ENCODE peak calls at places on chromosomes 3 and 15, in four cellular contexts. L, J, S and B are unnamed samples.
A peak's percentile ranks its signal among the peaks of the same experiment; 100 is the strongest.

GRCh38 chr3:97841956-97842355 is 20.1 kb downstream of the CRYBG3 start:
- DNase-seq in J (no peak), L (no peak), S (no peak), B (no peak)

GRCh38 chr3:126959921-126960603 is 22.9 kb upstream of the PLXNA1 start:
- DNase-seq in L (no peak), S (peak; percentile 73), J (peak; percentile 88), B (no peak)

GRCh38 chr3:52685285-52685704 is 418 bp downstream of the PBRM1 start:
- DNase-seq in J (peak; percentile 55), S (peak; percentile 92), L (peak; percentile 66), B (peak; percentile 64)

GRCh38 chr3:100209948-100210776 is 50.6 kb upstream of the TBC1D23 start:
- DNase-seq in S (no peak), L (no peak), J (no peak), B (no peak)

GRCh38 chr3:150830745-150831144 is 67.8 kb upstream of the SIAH2 start:
- DNase-seq in L (no peak), J (no peak), S (no peak), B (no peak)

GRCh38 chr3:127667119-127667681 is 5.6 kb upstream of the ABTB1 start:
- DNase-seq in L (no peak), S (no peak), J (no peak), B (no peak)

GRCh38 chr3:56189486-56189985 is 278.7 kb downstream of the ERC2 start:
- DNase-seq in S (no peak), J (no peak), L (no peak), B (no peak)

GRCh38 chr3:53803816-53804545 is 42.2 kb downstream of the CHDH start:
- DNase-seq in S (no peak), J (no peak), L (no peak), B (no peak)

GRCh38 chr3:197466586-197467399 is 89.0 kb downstream of the BDH1 start:
- DNase-seq in S (no peak), J (peak; percentile 58), L (no peak), B (no peak)

GRCh38 chr3:118970819-118971218 is 63.8 kb downstream of the IGSF11 start:
- DNase-seq in J (no peak), L (no peak), S (no peak), B (no peak)

GRCh38 chr15:89003865-89004725 is 84.2 kb upstream of the ABHD2 start:
- DNase-seq in L (peak; percentile 25), J (no peak), S (peak; percentile 78), B (no peak)

GRCh38 chr15:41115088-41115651 is 910 bp downstream of the INO80 start:
- DNase-seq in S (peak; percentile 80), L (no peak), J (no peak), B (no peak)

GRCh38 chr3:169323580-169324453 is 339.7 kb downstream of the MECOM start:
- DNase-seq in S (no peak), L (no peak), J (no peak), B (no peak)

GRCh38 chr3:14836049-14836468 is 17.3 kb downstream of the FGD5 start:
- DNase-seq in S (no peak), J (no peak), L (no peak), B (no peak)

GRCh38 chr3:73766599-73767378 is 142.0 kb upstream of the PDZRN3 start:
- DNase-seq in S (peak; percentile 25), J (no peak), L (no peak), B (no peak)

GRCh38 chr3:73765878-73766564 is 141.3 kb upstream of the PDZRN3 start:
- DNase-seq in S (no peak), J (no peak), L (no peak), B (no peak)

GRCh38 chr3:73772076-73772475 is 147.3 kb upstream of the PDZRN3 start:
- DNase-seq in S (no peak), J (no peak), L (no peak), B (no peak)

GRCh38 chr3:73772599-73772998 is 147.9 kb upstream of the PDZRN3 start:
- DNase-seq in L (no peak), S (no peak), J (no peak), B (no peak)

DNA sequence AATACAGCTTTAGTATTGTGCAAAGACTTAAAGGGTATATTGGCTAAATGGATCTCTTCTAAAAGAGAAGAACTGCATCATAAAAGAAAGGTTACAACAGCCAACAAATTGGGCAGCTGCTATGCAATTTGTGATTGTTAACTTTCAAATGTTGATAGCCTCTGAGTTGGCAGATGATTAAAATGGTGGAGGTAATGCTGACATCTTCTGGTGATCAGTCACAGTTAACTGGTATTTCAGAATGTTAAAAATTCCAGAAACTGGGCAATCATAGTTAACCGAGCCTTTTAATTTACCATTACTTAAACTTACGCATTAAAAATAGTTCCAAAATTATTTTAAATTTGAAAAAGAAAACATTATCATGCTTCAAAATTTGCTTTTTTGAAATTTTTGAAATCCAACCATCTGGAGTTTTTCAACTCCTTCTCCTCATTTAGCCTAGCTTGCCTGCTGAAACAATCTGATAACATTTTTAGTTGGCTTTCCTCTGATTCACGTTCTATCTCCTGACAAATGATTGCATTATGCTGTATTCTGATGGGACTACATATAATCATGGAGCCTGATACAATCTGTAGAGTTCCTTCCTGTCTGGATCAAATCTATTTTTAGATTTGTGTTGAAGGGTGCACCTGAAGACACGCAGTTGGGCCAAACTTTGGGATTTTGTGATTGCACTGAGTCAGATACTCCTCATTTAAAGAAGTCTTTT is 144.0 kb upstream of the PDZRN3 start:
- DNase-seq in J (no peak), L (no peak), S (no peak), B (no peak)
- TF ChIP-seq CTCF in J (no peak), L (no peak), S (no peak), B (no peak)

GRCh38 chr3:43996379-43997301 is 245.0 kb upstream of the TOPAZ1 start:
- DNase-seq in L (peak; percentile 39), J (peak; percentile 65), S (peak; percentile 81), B (no peak)

GRCh38 chr3:43995929-43996378 is 245.7 kb upstream of the TOPAZ1 start:
- DNase-seq in J (peak; percentile 46), S (peak; percentile 39), L (no peak), B (no peak)

GRCh38 chr3:43994594-43995077 is 247.1 kb upstream of the TOPAZ1 start:
- DNase-seq in J (no peak), S (peak; percentile 15), L (no peak), B (no peak)

GRCh38 chr3:43997788-43998373 is 243.8 kb upstream of the TOPAZ1 start:
- DNase-seq in L (peak; percentile 21), J (peak; percentile 52), S (peak; percentile 52), B (no peak)

DNA sequence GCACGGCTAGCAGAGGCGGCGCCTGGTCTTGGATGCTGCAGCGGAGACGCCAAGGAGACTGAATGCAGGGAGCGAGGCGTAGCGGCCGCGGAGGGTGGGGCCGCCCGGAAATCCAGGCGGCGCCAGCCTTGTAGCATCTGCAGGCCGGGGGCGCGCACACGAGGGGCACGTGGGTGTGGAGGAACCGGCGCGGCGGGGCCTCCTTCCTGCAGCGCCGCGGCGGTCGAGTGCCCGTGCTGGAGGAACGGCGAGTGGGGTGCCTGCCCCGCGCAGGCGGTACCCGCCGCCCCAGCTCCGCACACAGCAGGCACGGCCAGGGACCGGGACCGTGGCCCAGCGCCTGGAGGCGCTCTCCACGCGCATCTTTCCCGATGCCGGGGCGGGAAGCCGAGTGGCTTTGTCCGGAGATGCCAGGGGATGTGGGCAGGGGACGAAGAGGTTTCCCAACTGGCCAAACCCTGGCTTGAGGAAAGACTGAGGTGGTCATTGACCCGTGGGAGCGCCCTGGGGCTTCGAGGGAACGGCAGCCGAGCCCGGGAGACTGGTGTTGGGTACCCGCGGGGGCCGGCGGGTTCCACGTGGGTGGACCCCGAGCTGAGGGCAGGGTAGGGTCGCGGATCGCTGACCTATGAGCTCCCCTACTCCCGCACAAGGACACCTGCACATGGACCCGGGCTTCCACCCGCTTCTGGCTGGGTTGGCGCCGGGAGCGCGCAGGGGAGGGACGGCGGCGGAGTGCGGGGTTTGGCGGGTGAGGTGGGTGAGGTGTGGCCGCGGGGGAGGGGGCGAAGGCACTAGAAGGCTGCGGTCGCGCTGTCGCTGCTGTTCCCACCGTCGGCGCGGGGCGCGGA is 246.4 kb upstream of the TOPAZ1 start:
- DNase-seq in J (peak; percentile 66), L (no peak), S (peak; percentile 77), B (no peak)
- TF ChIP-seq CTCF in J (no peak), L (no peak), S (peak; percentile 4), B (no peak)

GRCh38 chr3:136353461-136353860 is 103.3 kb downstream of the PCCB start:
- DNase-seq in L (no peak), J (no peak), S (no peak), B (no peak)

GRCh38 chr3:136350557-136350956 is 100.4 kb downstream of the PCCB start:
- DNase-seq in J (no peak), L (no peak), S (no peak), B (no peak)

GRCh38 chr3:136350132-136350531 is 100.0 kb downstream of the PCCB start:
- DNase-seq in J (peak; percentile 71), S (no peak), L (no peak), B (no peak)

GRCh38 chr3:136351351-136351750 is 101.2 kb downstream of the PCCB start:
- DNase-seq in L (no peak), J (no peak), S (no peak), B (no peak)

DNA sequence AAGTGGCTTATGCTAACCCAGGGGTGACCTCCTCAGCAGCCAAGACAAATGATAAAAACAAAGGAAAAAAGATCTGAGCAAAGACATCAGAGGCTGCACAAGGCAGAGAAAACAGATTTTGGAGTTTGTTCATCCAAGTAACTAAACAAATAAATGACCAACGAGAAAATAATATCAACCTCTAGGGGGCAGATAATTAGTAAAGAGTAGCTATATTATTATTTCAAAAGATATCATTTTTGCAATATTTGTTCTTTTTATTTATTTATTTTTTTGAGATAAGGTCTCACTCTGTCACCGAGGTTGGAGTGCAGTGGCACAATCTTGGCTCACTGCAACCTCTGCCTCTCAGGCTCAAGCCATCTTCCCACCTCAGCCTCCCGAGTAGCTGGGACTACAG is 101.8 kb downstream of the PCCB start:
- DNase-seq in L (no peak), J (no peak), S (peak; percentile 4), B (no peak)
- TF ChIP-seq CTCF in L (peak; percentile 53), J (peak; percentile 43), S (peak; percentile 32), B (peak; percentile 20)

GRCh38 chr15:82679626-82680199 is 30.0 kb downstream of the AP3B2 start:
- DNase-seq in S (no peak), L (peak; percentile 14), J (no peak), B (no peak)

GRCh38 chr15:82674873-82675272 is 27.7 kb upstream of the CPEB1 start:
- DNase-seq in S (no peak), J (no peak), L (no peak), B (no peak)

GRCh38 chr15:82677720-82678323 is 30.7 kb upstream of the CPEB1 start:
- DNase-seq in S (no peak), J (no peak), L (no peak), B (no peak)

GRCh38 chr15:82681371-82681770 is 28.3 kb downstream of the AP3B2 start:
- DNase-seq in L (no peak), S (no peak), J (no peak), B (no peak)

DNA sequence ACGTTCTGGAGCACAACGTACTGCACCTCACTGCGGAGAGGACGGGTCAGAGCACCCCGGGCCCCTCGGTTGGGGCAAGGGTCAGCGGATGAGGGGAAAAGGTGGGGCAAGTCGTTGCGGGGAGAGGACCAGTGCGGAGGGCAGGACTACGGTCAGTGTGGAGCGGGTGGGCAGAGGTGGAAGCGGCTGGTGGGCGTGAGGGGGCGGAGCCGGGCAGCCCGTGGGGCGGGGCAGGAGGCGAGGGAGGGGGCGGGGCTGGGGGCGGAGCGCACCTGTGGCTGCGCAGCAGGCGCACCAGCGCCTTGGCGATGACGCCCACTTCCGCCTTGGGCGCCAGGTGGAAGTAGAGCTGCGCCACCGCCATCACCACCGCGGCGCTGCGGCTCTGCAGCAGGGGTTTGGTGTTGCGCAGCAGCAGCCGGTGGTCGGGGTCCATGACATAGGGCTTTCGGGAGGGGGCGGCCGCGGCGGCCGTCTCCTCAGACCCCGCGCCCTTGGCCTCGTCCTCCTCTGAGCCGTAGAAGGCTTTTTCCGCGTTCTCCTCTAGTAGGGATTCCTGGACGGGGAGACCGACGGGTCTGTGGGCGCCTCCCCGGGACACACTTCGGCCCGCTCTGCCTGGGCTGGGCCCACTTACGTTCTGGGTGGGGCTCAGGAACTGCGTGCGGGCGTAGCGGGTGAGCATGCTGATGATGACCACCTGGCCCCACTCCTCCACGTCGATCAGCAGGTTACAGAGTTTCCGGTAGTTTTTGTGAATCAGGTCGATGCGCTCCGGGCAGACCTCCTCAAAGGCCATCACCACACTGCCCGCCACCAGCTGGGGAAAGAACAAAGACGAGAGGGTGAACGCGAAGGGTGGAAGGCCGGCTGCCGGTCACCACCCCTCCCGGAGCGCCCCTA is 29.2 kb downstream of the AP3B2 start:
- DNase-seq in J (no peak), L (peak; percentile 29), S (peak; percentile 89), B (no peak)
- TF ChIP-seq CTCF in J (no peak), L (peak; percentile 54), S (peak; percentile 37), B (no peak)